ENCODE peak calls at places on chromosomes 3 and 15, in nine cellular contexts. One of them, this sample, is unnamed.
A peak's percentile ranks its signal among the peaks of the same experiment; 100 is the strongest.

GRCh38 chr3:155880286-155880685 is 9.8 kb downstream of the GMPS start:
- DNase-seq in A549: no peak
- DNase-seq in endothelial cell of umbilical vein: no peak
- DNase-seq in body of pancreas: no peak
- DNase-seq in ovary: no peak
- DNase-seq in thyroid gland: no peak
- DNase-seq in HepG2: no peak
- DNase-seq in vagina: no peak
- DNase-seq in sigmoid colon: no peak
- DNase-seq in this sample: no peak

GRCh38 chr15:49707598-49707997 is 86.8 kb downstream of the DTWD1 start:
- DNase-seq in A549: no peak
- DNase-seq in endothelial cell of umbilical vein: no peak
- DNase-seq in body of pancreas: no peak
- DNase-seq in ovary: no peak
- DNase-seq in thyroid gland: no peak
- DNase-seq in HepG2: no peak
- DNase-seq in vagina: no peak
- DNase-seq in sigmoid colon: no peak
- DNase-seq in this sample: no peak

GRCh38 chr3:46454606-46455005 is 10.1 kb downstream of the LTF start:
- DNase-seq in A549: no peak
- DNase-seq in endothelial cell of umbilical vein: no peak
- DNase-seq in body of pancreas: no peak
- DNase-seq in ovary: no peak
- DNase-seq in thyroid gland: no peak
- DNase-seq in HepG2: no peak
- DNase-seq in vagina: peak; percentile 89
- DNase-seq in sigmoid colon: no peak
- DNase-seq in this sample: no peak

GRCh38 chr3:98445949-98446406 is 17.0 kb upstream of the OR5K1 start:
- DNase-seq in A549: no peak
- DNase-seq in endothelial cell of umbilical vein: no peak
- DNase-seq in body of pancreas: no peak
- DNase-seq in ovary: no peak
- DNase-seq in thyroid gland: no peak
- DNase-seq in HepG2: no peak
- DNase-seq in vagina: no peak
- DNase-seq in sigmoid colon: no peak
- DNase-seq in this sample: no peak

GRCh38 chr3:65894126-65894525 is 144.6 kb downstream of the MAGI1 start:
- DNase-seq in A549: no peak
- DNase-seq in endothelial cell of umbilical vein: no peak
- DNase-seq in body of pancreas: no peak
- DNase-seq in ovary: no peak
- DNase-seq in thyroid gland: no peak
- DNase-seq in HepG2: no peak
- DNase-seq in vagina: no peak
- DNase-seq in sigmoid colon: no peak
- DNase-seq in this sample: no peak

GRCh38 chr3:29409409-29409808 is 128.5 kb downstream of the RBMS3 start:
- DNase-seq in A549: no peak
- DNase-seq in endothelial cell of umbilical vein: no peak
- DNase-seq in body of pancreas: no peak
- DNase-seq in ovary: no peak
- DNase-seq in thyroid gland: no peak
- DNase-seq in HepG2: no peak
- DNase-seq in vagina: no peak
- DNase-seq in sigmoid colon: no peak
- DNase-seq in this sample: no peak

GRCh38 chr15:42156266-42156922 is at the start of gene PLA2G4F:
- DNase-seq in A549: no peak
- DNase-seq in endothelial cell of umbilical vein: no peak
- DNase-seq in body of pancreas: peak; percentile 79
- DNase-seq in ovary: no peak
- DNase-seq in thyroid gland: peak; percentile 92
- DNase-seq in HepG2: no peak
- DNase-seq in vagina: no peak
- DNase-seq in sigmoid colon: no peak
- DNase-seq in this sample: peak; percentile 82

GRCh38 chr3:148600902-148601765 is 96.6 kb upstream of the AGTR1 start:
- DNase-seq in A549: peak; percentile 41
- DNase-seq in endothelial cell of umbilical vein: no peak
- DNase-seq in body of pancreas: peak; percentile 19
- DNase-seq in ovary: no peak
- DNase-seq in thyroid gland: no peak
- DNase-seq in HepG2: peak; percentile 100
- DNase-seq in vagina: no peak
- DNase-seq in sigmoid colon: no peak
- DNase-seq in this sample: no peak

GRCh38 chr3:20173844-20174410 is 12.1 kb downstream of the SGO1 start:
- DNase-seq in A549: no peak
- DNase-seq in endothelial cell of umbilical vein: no peak
- DNase-seq in body of pancreas: no peak
- DNase-seq in ovary: no peak
- DNase-seq in thyroid gland: no peak
- DNase-seq in HepG2: no peak
- DNase-seq in vagina: no peak
- DNase-seq in sigmoid colon: no peak
- DNase-seq in this sample: no peak

GRCh38 chr3:43726511-43726910 is 35.8 kb downstream of the ABHD5 start:
- DNase-seq in A549: no peak
- DNase-seq in endothelial cell of umbilical vein: no peak
- DNase-seq in body of pancreas: no peak
- DNase-seq in ovary: no peak
- DNase-seq in thyroid gland: peak; percentile 54
- DNase-seq in HepG2: no peak
- DNase-seq in vagina: no peak
- DNase-seq in sigmoid colon: no peak
- DNase-seq in this sample: no peak

GRCh38 chr15:40756938-40757337 is 1.9 kb upstream of the RMDN3 start:
- DNase-seq in A549: no peak
- DNase-seq in endothelial cell of umbilical vein: no peak
- DNase-seq in body of pancreas: no peak
- DNase-seq in ovary: no peak
- DNase-seq in thyroid gland: no peak
- DNase-seq in HepG2: no peak
- DNase-seq in vagina: no peak
- DNase-seq in sigmoid colon: no peak
- DNase-seq in this sample: no peak

GRCh38 chr15:40754574-40754882 is 526 bp downstream of the RMDN3 start:
- DNase-seq in A549: no peak
- DNase-seq in endothelial cell of umbilical vein: peak; percentile 25
- DNase-seq in body of pancreas: peak; percentile 46
- DNase-seq in ovary: peak; percentile 60
- DNase-seq in thyroid gland: peak; percentile 23
- DNase-seq in HepG2: no peak
- DNase-seq in vagina: no peak
- DNase-seq in sigmoid colon: no peak
- DNase-seq in this sample: peak; percentile 45

GRCh38 chr15:40755821-40756220 is 767 bp upstream of the RMDN3 start:
- DNase-seq in A549: no peak
- DNase-seq in endothelial cell of umbilical vein: no peak
- DNase-seq in body of pancreas: no peak
- DNase-seq in ovary: no peak
- DNase-seq in thyroid gland: no peak
- DNase-seq in HepG2: no peak
- DNase-seq in vagina: no peak
- DNase-seq in sigmoid colon: no peak
- DNase-seq in this sample: no peak

GRCh38 chr15:40751745-40752144 is 3.3 kb downstream of the RMDN3 start:
- DNase-seq in A549: no peak
- DNase-seq in endothelial cell of umbilical vein: no peak
- DNase-seq in body of pancreas: no peak
- DNase-seq in ovary: no peak
- DNase-seq in thyroid gland: no peak
- DNase-seq in HepG2: no peak
- DNase-seq in vagina: no peak
- DNase-seq in sigmoid colon: no peak
- DNase-seq in this sample: no peak

GRCh38 chr15:40754883-40755815 is at the start of gene RMDN3:
- DNase-seq in A549: peak; percentile 55
- DNase-seq in endothelial cell of umbilical vein: peak; percentile 94
- DNase-seq in body of pancreas: peak; percentile 95
- DNase-seq in ovary: peak; percentile 96
- DNase-seq in thyroid gland: peak; percentile 95
- DNase-seq in HepG2: peak; percentile 77
- DNase-seq in vagina: no peak
- DNase-seq in sigmoid colon: peak; percentile 96
- DNase-seq in this sample: peak; percentile 94
- TF ChIP-seq POLR2A in A549: peak; percentile 59
- TF ChIP-seq POLR2A in endothelial cell of umbilical vein: peak; percentile 81
- TF ChIP-seq POLR2A in body of pancreas: peak; percentile 71
- TF ChIP-seq POLR2A in ovary: peak; percentile 74
- TF ChIP-seq POLR2A in thyroid gland: no peak
- TF ChIP-seq POLR2A in HepG2: peak; percentile 79
- TF ChIP-seq POLR2A in vagina: peak; percentile 45
- TF ChIP-seq POLR2A in sigmoid colon: no peak
- TF ChIP-seq POLR2A in this sample: peak; percentile 57

GRCh38 chr3:126679318-126679751 is 24.4 kb upstream of the TXNRD3 start:
- DNase-seq in A549: peak; percentile 61
- DNase-seq in endothelial cell of umbilical vein: peak; percentile 76
- DNase-seq in body of pancreas: peak; percentile 90
- DNase-seq in ovary: peak; percentile 90
- DNase-seq in thyroid gland: peak; percentile 89
- DNase-seq in HepG2: peak; percentile 59
- DNase-seq in vagina: peak; percentile 91
- DNase-seq in sigmoid colon: peak; percentile 87
- DNase-seq in this sample: peak; percentile 88
- H3K4me3 ChIP-seq in A549: no peak overlapping the region
- H3K4me3 ChIP-seq in endothelial cell of umbilical vein: no peak overlapping the region
- H3K4me3 ChIP-seq in body of pancreas: no peak overlapping the region
- H3K4me3 ChIP-seq in ovary: no peak overlapping the region
- H3K4me3 ChIP-seq in thyroid gland: no peak overlapping the region
- H3K4me3 ChIP-seq in HepG2: peak overlapping the region; percentile 53
- H3K4me3 ChIP-seq in vagina: no peak overlapping the region
- H3K4me3 ChIP-seq in sigmoid colon: no peak overlapping the region
- H3K4me3 ChIP-seq in this sample: no peak overlapping the region

GRCh38 chr3:9397911-9398714 is 698 bp downstream of the SETD5 start:
- DNase-seq in A549: no peak
- DNase-seq in endothelial cell of umbilical vein: no peak
- DNase-seq in body of pancreas: peak; percentile 67
- DNase-seq in ovary: peak; percentile 61
- DNase-seq in thyroid gland: peak; percentile 55
- DNase-seq in HepG2: peak; percentile 40
- DNase-seq in vagina: no peak
- DNase-seq in sigmoid colon: peak; percentile 79
- DNase-seq in this sample: peak; percentile 43

GRCh38 chr3:9397331-9397910 is at the start of gene SETD5:
- DNase-seq in A549: peak; percentile 90
- DNase-seq in endothelial cell of umbilical vein: peak; percentile 96
- DNase-seq in body of pancreas: peak; percentile 99
- DNase-seq in ovary: peak; percentile 99
- DNase-seq in thyroid gland: peak; percentile 99
- DNase-seq in HepG2: peak; percentile 89
- DNase-seq in vagina: peak; percentile 97
- DNase-seq in sigmoid colon: peak; percentile 99
- DNase-seq in this sample: peak; percentile 99

GRCh38 chr3:9395570-9396300 is 1.7 kb upstream of the SETD5 start:
- DNase-seq in A549: no peak
- DNase-seq in endothelial cell of umbilical vein: no peak
- DNase-seq in body of pancreas: no peak
- DNase-seq in ovary: no peak
- DNase-seq in thyroid gland: no peak
- DNase-seq in HepG2: no peak
- DNase-seq in vagina: no peak
- DNase-seq in sigmoid colon: no peak
- DNase-seq in this sample: no peak

GRCh38 chr3:9396301-9396631 is 1.1 kb upstream of the SETD5 start:
- DNase-seq in A549: peak; percentile 76
- DNase-seq in endothelial cell of umbilical vein: peak; percentile 93
- DNase-seq in body of pancreas: peak; percentile 90
- DNase-seq in ovary: no peak
- DNase-seq in thyroid gland: peak; percentile 89
- DNase-seq in HepG2: no peak
- DNase-seq in vagina: peak; percentile 96
- DNase-seq in sigmoid colon: peak; percentile 97
- DNase-seq in this sample: peak; percentile 84

GRCh38 chr3:9396632-9397330 is 634 bp upstream of the SETD5 start:
- DNase-seq in A549: peak; percentile 88
- DNase-seq in endothelial cell of umbilical vein: peak; percentile 99
- DNase-seq in body of pancreas: peak; percentile 98
- DNase-seq in ovary: peak; percentile 99
- DNase-seq in thyroid gland: peak; percentile 98
- DNase-seq in HepG2: peak; percentile 98
- DNase-seq in vagina: peak; percentile 99
- DNase-seq in sigmoid colon: peak; percentile 99
- DNase-seq in this sample: peak; percentile 98
- TF ChIP-seq POLR2A in A549: peak; percentile 7
- TF ChIP-seq POLR2A in endothelial cell of umbilical vein: peak; percentile 84
- TF ChIP-seq POLR2A in body of pancreas: no peak
- TF ChIP-seq POLR2A in ovary: no peak
- TF ChIP-seq POLR2A in thyroid gland: no peak
- TF ChIP-seq POLR2A in HepG2: peak; percentile 97
- TF ChIP-seq POLR2A in vagina: no peak
- TF ChIP-seq POLR2A in sigmoid colon: no peak
- TF ChIP-seq POLR2A in this sample: no peak

GRCh38 chr15:68797157-68797556 is 23.5 kb downstream of the ANP32A start:
- DNase-seq in A549: no peak
- DNase-seq in endothelial cell of umbilical vein: no peak
- DNase-seq in body of pancreas: no peak
- DNase-seq in ovary: no peak
- DNase-seq in thyroid gland: no peak
- DNase-seq in HepG2: no peak
- DNase-seq in vagina: no peak
- DNase-seq in sigmoid colon: no peak
- DNase-seq in this sample: no peak

GRCh38 chr15:68795298-68795848 is 25.3 kb downstream of the ANP32A start:
- DNase-seq in A549: no peak
- DNase-seq in endothelial cell of umbilical vein: peak; percentile 93
- DNase-seq in body of pancreas: peak; percentile 86
- DNase-seq in ovary: peak; percentile 77
- DNase-seq in thyroid gland: peak; percentile 95
- DNase-seq in HepG2: no peak
- DNase-seq in vagina: no peak
- DNase-seq in sigmoid colon: peak; percentile 95
- DNase-seq in this sample: peak; percentile 91

GRCh38 chr15:68797589-68798377 is 22.9 kb downstream of the ANP32A start:
- DNase-seq in A549: no peak
- DNase-seq in endothelial cell of umbilical vein: no peak
- DNase-seq in body of pancreas: no peak
- DNase-seq in ovary: no peak
- DNase-seq in thyroid gland: no peak
- DNase-seq in HepG2: no peak
- DNase-seq in vagina: no peak
- DNase-seq in sigmoid colon: peak; percentile 50
- DNase-seq in this sample: no peak

GRCh38 chr15:68794869-68795268 is 25.8 kb downstream of the ANP32A start:
- DNase-seq in A549: no peak
- DNase-seq in endothelial cell of umbilical vein: no peak
- DNase-seq in body of pancreas: no peak
- DNase-seq in ovary: no peak
- DNase-seq in thyroid gland: no peak
- DNase-seq in HepG2: peak; percentile 20
- DNase-seq in vagina: no peak
- DNase-seq in sigmoid colon: peak; percentile 63
- DNase-seq in this sample: no peak

DNA sequence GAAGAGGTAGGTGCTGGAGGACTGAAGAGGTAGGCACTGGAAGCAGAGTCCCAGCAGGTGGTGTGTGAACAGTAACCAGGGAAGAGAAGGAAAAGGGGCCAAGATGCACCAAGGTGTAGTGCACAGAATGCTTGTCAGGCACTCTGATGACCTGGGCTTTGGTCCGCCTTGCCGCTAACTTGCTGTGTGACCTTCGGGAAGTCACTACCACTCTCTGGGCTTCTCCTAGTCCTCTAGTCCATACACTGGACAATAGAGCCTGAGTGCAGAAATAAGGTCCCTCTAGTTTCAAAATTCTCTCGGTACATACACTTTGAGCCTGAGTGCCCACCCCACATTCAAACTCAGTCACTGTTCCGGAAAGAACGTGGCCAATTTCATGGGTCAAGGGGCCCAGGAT is 24.1 kb downstream of the ANP32A start:
- DNase-seq in A549: no peak
- DNase-seq in endothelial cell of umbilical vein: no peak
- DNase-seq in body of pancreas: no peak
- DNase-seq in ovary: no peak
- DNase-seq in thyroid gland: no peak
- DNase-seq in HepG2: no peak
- DNase-seq in vagina: no peak
- DNase-seq in sigmoid colon: no peak
- DNase-seq in this sample: no peak
- H3K4me3 ChIP-seq in A549: no peak overlapping the region
- H3K4me3 ChIP-seq in endothelial cell of umbilical vein: no peak overlapping the region
- H3K4me3 ChIP-seq in body of pancreas: no peak overlapping the region
- H3K4me3 ChIP-seq in ovary: no peak overlapping the region
- H3K4me3 ChIP-seq in thyroid gland: no peak overlapping the region
- H3K4me3 ChIP-seq in HepG2: no peak overlapping the region
- H3K4me3 ChIP-seq in vagina: no peak overlapping the region
- H3K4me3 ChIP-seq in sigmoid colon: no peak overlapping the region
- H3K4me3 ChIP-seq in this sample: no peak overlapping the region

This sample was measured in stomach.